ENCODE peak calls at places on chromosomes 13 and 19, in ten cellular contexts. M, O, G, Y, A, Q, W, R, U and T are unnamed samples.
A peak's percentile ranks its signal among the peaks of the same experiment; 100 is the strongest.

GRCh38 chr13:80463673-80464352 is 122.9 kb upstream of the SPRY2 start:
- DNase-seq in O (no peak), Q (no peak), A (peak; percentile 32), R (no peak), G (no peak), M (no peak), W (no peak), Y (no peak), U (no peak), T (no peak)

GRCh38 chr13:26502826-26503225 is 54.7 kb upstream of the WASF3 start:
- DNase-seq in M (no peak), Y (peak; percentile 73), A (peak; percentile 71), O (peak; percentile 86), Q (no peak), R (peak; percentile 66), W (no peak), U (no peak), G (peak; percentile 31), T (no peak)

GRCh38 chr13:30881931-30882899 is 23.9 kb upstream of the MEDAG start:
- DNase-seq in A (no peak), O (no peak), Q (no peak), M (no peak), Y (no peak), R (no peak), W (no peak), G (no peak), U (no peak), T (no peak)

GRCh38 chr13:95608640-95609280 is 35.7 kb downstream of the DZIP1 start:
- DNase-seq in Q (no peak), Y (no peak), W (no peak), O (no peak), U (no peak), R (no peak), G (no peak), A (no peak), M (no peak), T (no peak)

GRCh38 chr19:48734625-48735024 is 5.8 kb downstream of the RASIP1 start:
- DNase-seq in G (no peak), Q (no peak), U (no peak), Y (no peak), W (no peak), R (no peak), M (no peak), A (no peak), O (no peak), T (no peak)

GRCh38 chr19:11370744-11371143 is 3.7 kb upstream of the SWSAP1 start:
- DNase-seq in A (no peak), W (no peak), Q (no peak), U (no peak), Y (no peak), O (no peak), G (no peak), M (no peak), R (no peak), T (no peak)

GRCh38 chr19:5447700-5448311 is 7.4 kb upstream of the ZNRF4 start:
- DNase-seq in M (peak; percentile 13), A (no peak), Q (no peak), R (peak; percentile 7), G (no peak), O (no peak), W (no peak), U (no peak), Y (no peak), T (no peak)

GRCh38 chr19:13262450-13262849 is 112.2 kb downstream of the IER2 start:
- DNase-seq in G (no peak), W (no peak), A (peak; percentile 45), M (peak; percentile 54), Y (peak; percentile 70), R (peak; percentile 70), Q (no peak), U (no peak), O (peak; percentile 28), T (peak; percentile 34)

GRCh38 chr13:113581871-113582270 is 2.7 kb upstream of the TFDP1 start:
- DNase-seq in A (no peak), O (no peak), R (no peak), U (no peak), G (no peak), Q (no peak), W (no peak), M (no peak), Y (no peak), T (no peak)

GRCh38 chr19:38736036-38736412 is 8.2 kb downstream of the CAPN12 start:
- DNase-seq in U (peak; percentile 66), M (no peak), Q (peak; percentile 43), G (peak; percentile 47), O (no peak), A (no peak), R (no peak), W (peak; percentile 34), Y (peak; percentile 75), T (no peak)

GRCh38 chr19:49469828-49470614 is 4.0 kb upstream of the FLT3LG start:
- DNase-seq in U (peak; percentile 74), M (no peak), A (no peak), G (no peak), Q (no peak), R (no peak), W (peak; percentile 68), O (no peak), Y (no peak), T (no peak)

GRCh38 chr19:50301607-50301971 is 27.6 kb downstream of the KCNC3 start:
- DNase-seq in U (no peak), R (no peak), O (no peak), M (no peak), Q (no peak), Y (no peak), A (no peak), W (no peak), G (no peak), T (no peak)

GRCh38 chr13:113857531-113858195 is 6.2 kb downstream of the GAS6 start:
- DNase-seq in W (no peak), O (no peak), R (no peak), Y (no peak), Q (no peak), M (no peak), A (no peak), U (no peak), G (no peak), T (no peak)

GRCh38 chr13:69912576-69913074 is 195.0 kb upstream of the ATXN8OS start:
- DNase-seq in R (no peak), Y (no peak), G (no peak), M (no peak), W (no peak), Q (no peak), O (no peak), U (no peak), A (no peak), T (no peak)

GRCh38 chr19:1749373-1750342 is 3.6 kb upstream of the ONECUT3 start:
- DNase-seq in R (no peak), M (no peak), U (no peak), A (no peak), W (no peak), O (no peak), G (no peak), Y (no peak), Q (no peak), T (no peak)

GRCh38 chr13:101942038-101942437 is 459.8 kb downstream of the FGF14 start:
- DNase-seq in Y (peak; percentile 48), U (no peak), G (peak; percentile 54), R (peak; percentile 82), M (peak; percentile 41), W (no peak), Q (no peak), O (no peak), A (peak; percentile 44), T (peak; percentile 56)

GRCh38 chr13:31675521-31675953 is 63.8 kb upstream of the RXFP2 start:
- DNase-seq in W (no peak), R (no peak), O (no peak), G (no peak), M (no peak), A (peak; percentile 12), Y (no peak), Q (no peak), U (no peak), T (no peak)

GRCh38 chr13:106103779-106104178 is 431.7 kb downstream of the EFNB2 start:
- DNase-seq in A (peak; percentile 42), U (no peak), G (no peak), R (no peak), W (no peak), Q (no peak), Y (no peak), M (no peak), O (peak; percentile 66), T (no peak)

GRCh38 chr13:33204130-33204927 is 81.2 kb downstream of the STARD13 start:
- DNase-seq in Q (peak; percentile 65), R (no peak), U (no peak), G (no peak), Y (no peak), O (peak; percentile 98), W (no peak), A (peak; percentile 94), M (no peak), T (no peak)